ENCODE peak calls at places on chromosomes 4 and X, in seven cellular contexts. Q, L, N, F, E, Y and U are unnamed samples.

GRCh38 chrX:107025538-107025937 is 25.5 kb upstream of the MORC4 start:
- ATAC-seq in Q (no peak), L (no peak), N (peak), F (peak), E (no peak), Y (peak), U (no peak)

GRCh38 chr4:86014599-86014998 is 345.3 kb downstream of the MAPK10 start:
- ATAC-seq in Q (no peak), L (no peak), N (no peak), F (no peak), E (no peak), Y (no peak), U (no peak)

GRCh38 chrX:48616575-48616974 is 19.3 kb downstream of the WDR13 start:
- ATAC-seq in Q (peak), L (no peak), N (peak), F (peak), E (no peak), Y (peak), U (no peak)

GRCh38 chr4:168857546-168858314 is 152.3 kb downstream of the CBR4 start:
- ATAC-seq in Q (no peak), L (no peak), N (no peak), F (no peak), E (no peak), Y (no peak), U (no peak)

GRCh38 chr4:7932333-7932732 is 7.3 kb downstream of the AFAP1 start:
- ATAC-seq in Q (no peak), L (no peak), N (no peak), F (no peak), E (no peak), Y (no peak), U (no peak)

GRCh38 chrX:7107968-7108480 is 39.5 kb upstream of the STS start:
- ATAC-seq in Q (peak), L (no peak), N (no peak), F (no peak), E (no peak), Y (no peak), U (no peak)

GRCh38 chrX:72041901-72042859 is 89.5 kb downstream of the RTL5 start:
- ATAC-seq in Q (no peak), L (no peak), N (no peak), F (no peak), E (no peak), Y (no peak), U (no peak)

GRCh38 chr4:40482985-40483647 is 146.5 kb downstream of the RBM47 start:
- ATAC-seq in Q (no peak), L (no peak), N (no peak), F (no peak), E (no peak), Y (no peak), U (no peak)

GRCh38 chrX:38061335-38061734 is 55.0 kb downstream of the SYTL5 start:
- ATAC-seq in Q (no peak), L (no peak), N (no peak), F (no peak), E (no peak), Y (no peak), U (no peak)